ENCODE peak calls at places on chromosomes 16 and 17, in seven cellular contexts. N is HepG2, H is activated gamma-delta T cell treated with Interleukin-2 at 50 U/mL for 16 hours, A is endothelial cell, M is GDM1, T is WTC11, K is hippocampal formation. O is an unnamed sample.

GRCh38 chr17:10699861-10700260 is 2.5 kb downstream of the ADPRM start:
- DNase-seq in A (no peak), M (peak; percentile 29), T (no peak), K (no peak), N (no peak), H (no peak), O (peak; percentile 1)

GRCh38 chr17:29099527-29099926 is 56.6 kb downstream of the PIPOX start:
- DNase-seq in N (no peak), T (no peak), K (no peak), A (no peak), M (no peak), H (no peak), O (no peak)

GRCh38 chr17:5868916-5869475 is 201.2 kb upstream of the WSCD1 start:
- DNase-seq in M (no peak), T (no peak), H (no peak), N (no peak), K (no peak), A (no peak), O (no peak)

GRCh38 chr16:75019007-75019406 is 20.2 kb downstream of the ZNRF1 start:
- DNase-seq in T (no peak), K (no peak), H (no peak), A (no peak), N (no peak), M (no peak), O (no peak)

GRCh38 chr17:64253470-64253869 is 9.6 kb downstream of the TEX2 start:
- DNase-seq in T (no peak), A (no peak), K (no peak), H (no peak), M (no peak), N (no peak), O (no peak)

GRCh38 chr16:66131895-66132294 is 234.6 kb upstream of the CDH5 start:
- DNase-seq in A (no peak), K (no peak), M (no peak), N (no peak), T (no peak), H (no peak), O (no peak)

GRCh38 chr17:7835818-7836595 is 2.0 kb downstream of the KDM6B start:
- DNase-seq in M (no peak), A (peak; percentile 65), T (peak; percentile 80), N (peak; percentile 64), H (no peak), K (peak; percentile 44), O (peak; percentile 46)

GRCh38 chr16:70663524-70664324 is 17.4 kb downstream of the IL34 start:
- DNase-seq in A (no peak), H (no peak), K (no peak), T (no peak), M (no peak), N (no peak), O (no peak)

GRCh38 chr17:42519546-42520444 is 16.2 kb upstream of the NAGLU start:
- DNase-seq in H (no peak), N (peak; percentile 90), K (peak; percentile 57), T (peak; percentile 54), M (peak; percentile 5), A (peak; percentile 59), O (no peak)

GRCh38 chr16:19429271-19429670 is 11.6 kb downstream of the TMC5 start:
- DNase-seq in A (no peak), M (no peak), T (no peak), K (no peak), H (no peak), N (no peak), O (no peak)

GRCh38 chr16:10256855-10257641 is 74.8 kb upstream of the GRIN2A start:
- DNase-seq in K (no peak), M (no peak), H (peak; percentile 30), A (peak; percentile 33), N (peak; percentile 91), T (peak; percentile 66), O (peak; percentile 8)

GRCh38 chr16:85017151-85017550 is 5.8 kb upstream of the ZDHHC7 start:
- DNase-seq in H (no peak), N (no peak), K (no peak), A (no peak), T (no peak), M (no peak), O (no peak)

GRCh38 chr17:2253768-2254406 is 49.7 kb downstream of the SMG6 start:
- DNase-seq in K (no peak), A (no peak), T (no peak), N (no peak), M (no peak), H (no peak), O (no peak)

GRCh38 chr16:27229891-27230470 is 26.7 kb downstream of the KDM8 start:
- DNase-seq in T (no peak), H (no peak), N (no peak), M (no peak), K (no peak), A (no peak), O (no peak)

GRCh38 chr17:64183815-64184397 is 54.0 kb upstream of the ERN1 start:
- DNase-seq in N (no peak), M (no peak), H (no peak), K (no peak), A (no peak), T (no peak), O (no peak)

GRCh38 chr17:79651266-79651665 is 40.4 kb upstream of the RBFOX3 start:
- DNase-seq in T (no peak), H (no peak), N (no peak), A (no peak), M (no peak), K (no peak), O (no peak)

GRCh38 chr17:50519141-50519834 is 11.0 kb downstream of the MYCBPAP start:
- DNase-seq in T (no peak), N (no peak), H (no peak), K (no peak), M (no peak), A (no peak), O (no peak)